ENCODE peak calls at places on chromosomes 3 and 15, in ten cellular contexts. X is stomach, D is ovary, Q is heart left ventricle, C is body of pancreas, H is K562, J is NB4, M is uterus, W is H54, K is breast epithelium. B is an unnamed sample.

GRCh38 chr3:128112406-128112968 is 11.1 kb downstream of the RUVBL1 start:
- DNase-seq in X (no peak), D (no peak), Q (no peak), C (no peak), H (no peak), J (no peak), M (no peak), W (peak), K (no peak), B (peak)

GRCh38 chr3:52437326-52438103 is 7.4 kb downstream of the SEMA3G start:
- DNase-seq in X (peak), D (peak), Q (peak), C (peak), H (no peak), J (no peak), M (peak), W (no peak), K (peak), B (no peak)

GRCh38 chr15:25339431-25339830 is 99.4 kb downstream of the UBE3A start:
- DNase-seq in X (no peak), D (no peak), Q (no peak), C (no peak), H (no peak), J (no peak), M (no peak), W (no peak), K (no peak), B (no peak)

GRCh38 chr15:42845581-42845980 is 75.0 kb downstream of the TTBK2 start:
- DNase-seq in X (no peak), D (no peak), Q (no peak), C (no peak), H (no peak), J (no peak), M (no peak), W (no peak), K (no peak), B (no peak)

GRCh38 chr3:5092018-5092417 is 30.1 kb upstream of the ARL8B start:
- DNase-seq in X (no peak), D (no peak), Q (no peak), C (no peak), H (no peak), J (peak), M (no peak), W (no peak), K (no peak), B (no peak)

GRCh38 chr15:98554272-98555172 is 93.8 kb upstream of the IGF1R start:
- DNase-seq in X (no peak), D (no peak), Q (no peak), C (peak), H (no peak), J (no peak), M (no peak), W (no peak), K (no peak), B (no peak)

GRCh38 chr15:75648156-75649000 is 666 bp downstream of the SNX33 start:
- DNase-seq in X (peak), D (peak), Q (no peak), C (peak), H (peak), J (peak), M (peak), W (no peak), K (no peak), B (no peak)

GRCh38 chr3:194851254-194851653 is 165.6 kb downstream of the FAM43A start:
- DNase-seq in X (no peak), D (no peak), Q (no peak), C (no peak), H (no peak), J (no peak), M (no peak), W (no peak), K (no peak), B (no peak)

GRCh38 chr3:144229237-144229830 is 257.7 kb downstream of the DIPK2A start:
- DNase-seq in X (no peak), D (no peak), Q (no peak), C (no peak), H (no peak), J (no peak), M (no peak), W (no peak), K (no peak), B (no peak)

GRCh38 chr15:32659340-32659831 is 17.9 kb downstream of the SCG5 start:
- DNase-seq in X (no peak), D (no peak), Q (no peak), C (peak), H (no peak), J (no peak), M (no peak), W (peak), K (no peak), B (no peak)

GRCh38 chr3:37041546-37042195 is 48.4 kb downstream of the MLH1 start:
- DNase-seq in X (no peak), D (no peak), Q (no peak), C (no peak), H (no peak), J (no peak), M (no peak), W (no peak), K (no peak), B (no peak)

GRCh38 chr3:52248816-52249547 is 3.4 kb downstream of the PPM1M start:
- DNase-seq in X (peak), D (peak), Q (peak), C (peak), H (peak), J (no peak), M (no peak), W (no peak), K (no peak), B (peak)

GRCh38 chr3:112013058-112013783 is 14.5 kb downstream of the TAGLN3 start:
- DNase-seq in X (peak), D (peak), Q (peak), C (peak), H (peak), J (peak), M (peak), W (peak), K (no peak), B (peak)

GRCh38 chr3:88807471-88808090 is 299.8 kb upstream of the EPHA3 start:
- DNase-seq in X (no peak), D (no peak), Q (no peak), C (no peak), H (no peak), J (no peak), M (no peak), W (no peak), K (no peak), B (no peak)

GRCh38 chr15:92158426-92158825 is 235.3 kb upstream of the ST8SIA2 start:
- DNase-seq in X (peak), D (no peak), Q (no peak), C (no peak), H (no peak), J (no peak), M (no peak), W (no peak), K (no peak), B (no peak)

GRCh38 chr3:148235566-148235965 is 462.1 kb upstream of the AGTR1 start:
- DNase-seq in X (no peak), D (no peak), Q (no peak), C (no peak), H (no peak), J (no peak), M (no peak), W (no peak), K (no peak), B (no peak)

GRCh38 chr3:10373686-10374261 is 52.9 kb upstream of the SEC13 start:
- DNase-seq in X (no peak), D (no peak), Q (no peak), C (no peak), H (no peak), J (peak), M (no peak), W (peak), K (no peak), B (no peak)

GRCh38 chr3:12139111-12139511 is 19.6 kb downstream of the TIMP4 start:
- DNase-seq in X (no peak), D (peak), Q (no peak), C (no peak), H (no peak), J (peak), M (peak), W (no peak), K (no peak), B (peak)

GRCh38 chr15:79977431-79977940 is 6.5 kb upstream of the BCL2A1 start:
- DNase-seq in X (no peak), D (no peak), Q (no peak), C (no peak), H (no peak), J (peak), M (no peak), W (no peak), K (no peak), B (no peak)

GRCh38 chr15:95497681-95498080 is 832.8 kb upstream of the NR2F2 start:
- DNase-seq in X (no peak), D (no peak), Q (no peak), C (no peak), H (no peak), J (no peak), M (no peak), W (no peak), K (no peak), B (no peak)

GRCh38 chr15:69820819-69821218 is 276.9 kb downstream of the TLE3 start:
- DNase-seq in X (no peak), D (no peak), Q (no peak), C (peak), H (no peak), J (no peak), M (no peak), W (no peak), K (no peak), B (no peak)

GRCh38 chr3:128794788-128795649 is 69.0 kb downstream of the RAB7A start:
- DNase-seq in X (peak), D (peak), Q (no peak), C (peak), H (peak), J (peak), M (peak), W (peak), K (no peak), B (peak)

GRCh38 chr3:117524890-117525289 is 815.3 kb downstream of the TUSC7 start:
- DNase-seq in X (no peak), D (no peak), Q (no peak), C (no peak), H (no peak), J (no peak), M (no peak), W (no peak), K (no peak), B (no peak)

GRCh38 chr15:37370938-37371337 is 270.6 kb upstream of the MEIS2 start:
- DNase-seq in X (no peak), D (no peak), Q (no peak), C (no peak), H (no peak), J (no peak), M (no peak), W (no peak), K (no peak), B (no peak)

GRCh38 chr15:78208887-78209645 is 25.3 kb downstream of the ACSBG1 start:
- DNase-seq in X (peak), D (no peak), Q (peak), C (no peak), H (no peak), J (peak), M (no peak), W (no peak), K (peak), B (no peak)

GRCh38 chr15:73631915-73632669 is 1.1 kb downstream of the NPTN start:
- DNase-seq in X (no peak), D (peak), Q (no peak), C (peak), H (peak), J (peak), M (peak), W (no peak), K (no peak), B (peak)

GRCh38 chr15:37773111-37773860 is 161.2 kb upstream of the TMCO5A start:
- DNase-seq in X (no peak), D (no peak), Q (no peak), C (no peak), H (no peak), J (no peak), M (no peak), W (peak), K (no peak), B (no peak)

GRCh38 chr3:144770813-144771400 is 799.3 kb downstream of the DIPK2A start:
- DNase-seq in X (no peak), D (no peak), Q (no peak), C (no peak), H (no peak), J (peak), M (no peak), W (no peak), K (no peak), B (peak)

GRCh38 chr15:87672309-87672897 is 584.1 kb downstream of the NTRK3 start:
- DNase-seq in X (no peak), D (no peak), Q (no peak), C (peak), H (peak), J (no peak), M (peak), W (peak), K (no peak), B (no peak)

GRCh38 chr3:40768536-40768935 is 243.8 kb downstream of the ZNF621 start:
- DNase-seq in X (no peak), D (no peak), Q (no peak), C (no peak), H (no peak), J (no peak), M (no peak), W (no peak), K (no peak), B (no peak)

GRCh38 chr3:119664850-119665379 is 4.5 kb upstream of the POPDC2 start:
- DNase-seq in X (no peak), D (no peak), Q (no peak), C (no peak), H (no peak), J (peak), M (no peak), W (no peak), K (no peak), B (no peak)

GRCh38 chr3:182920515-182921084 is 59.7 kb downstream of the DCUN1D1 start:
- DNase-seq in X (no peak), D (no peak), Q (no peak), C (peak), H (peak), J (peak), M (no peak), W (no peak), K (no peak), B (peak)

GRCh38 chr3:135235541-135235940 is 440.5 kb downstream of the EPHB1 start:
- DNase-seq in X (no peak), D (no peak), Q (no peak), C (no peak), H (no peak), J (no peak), M (no peak), W (no peak), K (no peak), B (no peak)

GRCh38 chr3:61381745-61382392 is 130.6 kb upstream of the FHIT start:
- DNase-seq in X (no peak), D (no peak), Q (no peak), C (no peak), H (peak), J (peak), M (no peak), W (peak), K (no peak), B (peak)

GRCh38 chr3:112640864-112641751 is at the start of gene CCDC80:
- DNase-seq in X (no peak), D (no peak), Q (no peak), C (no peak), H (no peak), J (no peak), M (peak), W (peak), K (no peak), B (no peak)

GRCh38 chr3:172808969-172809546 is 58.5 kb downstream of the ECT2 start:
- DNase-seq in X (no peak), D (no peak), Q (no peak), C (no peak), H (peak), J (peak), M (no peak), W (no peak), K (no peak), B (peak)

GRCh38 chr15:57586661-57587404 is 4.9 kb upstream of the MYZAP start:
- DNase-seq in X (no peak), D (no peak), Q (no peak), C (no peak), H (no peak), J (no peak), M (no peak), W (no peak), K (no peak), B (no peak)

GRCh38 chr3:174439621-174440349 is 419.3 kb upstream of the NAALADL2 start:
- DNase-seq in X (peak), D (peak), Q (no peak), C (peak), H (no peak), J (peak), M (peak), W (peak), K (no peak), B (peak)
- TF ChIP-seq POLR2A in X (no peak), D (no peak), Q (no peak), C (peak), H (no peak), J (no peak), M (no peak), W (no peak), K (no peak), B (no peak)

DNA sequence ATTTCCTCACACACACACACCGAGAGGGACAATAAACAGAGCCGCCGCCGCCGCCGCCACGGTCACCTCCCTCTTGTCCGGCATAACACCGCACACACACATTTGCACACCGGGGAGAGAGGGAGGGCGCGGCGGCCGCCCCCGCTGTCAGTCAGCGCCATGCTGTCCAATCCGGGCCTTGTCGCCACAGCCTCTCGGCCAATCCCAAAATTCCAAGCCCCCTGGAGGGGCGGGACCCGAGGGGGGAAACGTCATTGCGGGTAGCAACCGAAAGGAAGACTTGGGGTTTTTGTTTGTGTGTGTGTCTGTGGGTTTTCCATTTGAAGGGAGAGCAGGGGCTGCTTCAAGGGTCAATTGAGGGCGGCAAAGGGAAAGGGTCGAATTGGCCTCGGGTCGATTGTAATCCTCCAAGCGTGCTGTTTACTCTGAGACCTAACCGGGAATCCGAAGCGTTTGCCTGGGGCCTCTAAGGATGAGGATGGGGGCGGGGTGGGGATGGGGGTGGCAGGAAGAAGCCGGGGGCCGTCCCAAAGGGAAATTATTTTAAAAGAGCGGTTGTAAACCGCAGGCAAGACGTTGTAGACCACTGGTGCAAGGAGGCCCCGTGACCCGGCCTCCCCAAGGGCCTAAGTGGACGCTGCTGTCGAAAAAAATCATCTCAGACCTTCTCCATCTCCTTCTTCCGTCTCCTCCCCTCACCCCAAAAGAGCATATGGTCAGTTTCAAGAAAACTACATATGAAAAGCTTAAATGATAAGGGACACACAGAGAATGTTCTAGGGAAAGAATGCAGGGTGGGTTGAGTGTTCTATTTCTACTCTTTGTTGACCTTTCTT is at the start of gene TOP2B:
- DNase-seq in X (peak), D (peak), Q (peak), C (peak), H (peak), J (peak), M (peak), W (peak), K (peak), B (peak)
- TF ChIP-seq POLR2A in X (no peak), D (peak), Q (peak), C (peak), H (peak), J (peak), M (peak), W (peak), K (peak), B (peak)

GRCh38 chr15:41565702-41566101 is 6.7 kb downstream of the TYRO3 start:
- DNase-seq in X (no peak), D (no peak), Q (no peak), C (no peak), H (peak), J (no peak), M (no peak), W (no peak), K (no peak), B (no peak)

GRCh38 chr15:41566121-41566885 is 7.3 kb downstream of the TYRO3 start:
- DNase-seq in X (no peak), D (no peak), Q (no peak), C (no peak), H (peak), J (no peak), M (no peak), W (no peak), K (no peak), B (peak)

GRCh38 chr15:41562784-41563198 is 3.8 kb downstream of the TYRO3 start:
- DNase-seq in X (no peak), D (peak), Q (no peak), C (no peak), H (peak), J (no peak), M (peak), W (no peak), K (no peak), B (no peak)

GRCh38 chr15:41564960-41565502 is 6.0 kb downstream of the TYRO3 start:
- DNase-seq in X (no peak), D (no peak), Q (no peak), C (no peak), H (no peak), J (no peak), M (no peak), W (no peak), K (no peak), B (no peak)

GRCh38 chr15:41564286-41564959 is 5.4 kb downstream of the TYRO3 start:
- DNase-seq in X (no peak), D (peak), Q (no peak), C (no peak), H (peak), J (no peak), M (peak), W (no peak), K (no peak), B (no peak)
- TF ChIP-seq POLR2A in X (no peak), D (no peak), Q (no peak), C (no peak), H (no peak), J (no peak), M (no peak), W (no peak), K (no peak), B (no peak)

GRCh38 chr15:90265271-90266060 is at the start of gene NGRN:
- DNase-seq in X (peak), D (peak), Q (peak), C (peak), H (peak), J (peak), M (peak), W (peak), K (peak), B (peak)
- TF ChIP-seq POLR2A in X (no peak), D (peak), Q (no peak), C (peak), H (peak), J (peak), M (peak), W (peak), K (peak), B (peak)

DNA sequence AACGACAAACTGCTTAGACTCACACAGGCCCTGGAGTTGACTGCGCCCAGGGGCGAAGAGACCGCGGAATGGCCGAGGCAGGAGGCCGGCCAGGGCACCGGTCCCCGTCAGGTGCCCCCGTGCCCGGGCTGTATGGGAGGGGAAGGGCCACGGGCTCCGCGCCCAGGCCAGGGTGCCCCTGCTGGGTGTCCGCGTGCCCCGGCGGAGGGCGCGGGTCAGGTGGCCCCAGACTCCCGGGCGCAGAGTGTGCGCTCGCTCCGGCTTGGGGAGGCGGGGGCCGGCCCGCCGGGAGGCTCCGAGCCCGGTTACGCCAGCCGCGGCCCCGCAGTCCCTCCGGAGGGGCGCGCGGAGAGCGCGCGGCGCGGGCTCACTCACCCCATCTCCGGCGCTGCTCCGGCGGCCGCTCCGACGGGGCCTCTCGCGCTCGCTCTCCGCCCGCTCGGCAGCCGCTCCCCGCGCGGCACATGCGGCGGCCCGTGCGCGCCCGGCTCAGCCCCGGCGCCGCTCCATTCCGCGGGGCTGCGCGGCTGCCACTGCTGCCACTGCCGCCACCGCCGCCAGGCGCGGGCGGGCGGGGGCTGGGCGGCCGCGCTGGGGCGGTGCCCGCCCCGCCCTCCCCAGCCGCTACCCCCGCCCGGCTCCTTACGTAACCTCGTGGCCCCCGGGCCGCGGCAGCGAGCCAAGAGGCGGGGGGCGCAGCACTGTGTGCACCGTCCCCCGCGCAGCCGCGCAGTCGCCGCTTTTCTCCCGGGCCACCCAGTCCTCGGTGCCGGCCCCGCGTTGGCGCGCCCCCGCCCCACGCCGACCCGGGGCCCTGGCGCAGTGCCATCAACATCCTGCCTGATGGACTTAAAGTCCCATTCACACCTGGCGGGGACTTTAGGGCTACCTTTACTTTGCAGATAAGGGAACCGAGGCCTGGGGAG is at the start of gene HOMER2:
- DNase-seq in X (peak), D (peak), Q (no peak), C (peak), H (peak), J (peak), M (no peak), W (no peak), K (peak), B (peak)
- TF ChIP-seq POLR2A in X (no peak), D (no peak), Q (no peak), C (peak), H (no peak), J (no peak), M (no peak), W (peak), K (no peak), B (no peak)

B was measured in erythroblast.